ENCODE peak calls at places on chromosome 5, in seven cellular contexts. A, M, T, H, O, B and S are unnamed samples.

GRCh38 chr5:96124589-96124988 is 162.9 kb upstream of the ELL2 start:
- DNase-seq in A (no peak), M (no peak), T (no peak), H (no peak), O (no peak), B (no peak), S (no peak)

GRCh38 chr5:22852807-22853670 is at the start of gene CDH12:
- DNase-seq in A (no peak), M (no peak), T (no peak), H (no peak), O (no peak), B (no peak), S (no peak)

GRCh38 chr5:172802585-172803176 is 31.4 kb upstream of the ERGIC1 start:
- DNase-seq in A (peak), M (no peak), T (no peak), H (no peak), O (no peak), B (no peak), S (no peak)

GRCh38 chr5:75405296-75405695 is 68.3 kb downstream of the HMGCR start:
- DNase-seq in A (no peak), M (no peak), T (no peak), H (no peak), O (peak), B (no peak), S (no peak)

GRCh38 chr5:14440598-14441401 is 140.8 kb upstream of the OTULINL start:
- DNase-seq in A (no peak), M (no peak), T (no peak), H (no peak), O (no peak), B (no peak), S (peak)

GRCh38 chr5:77449981-77450380 is 42.1 kb downstream of the WDR41 start:
- DNase-seq in A (peak), M (no peak), T (no peak), H (no peak), O (no peak), B (no peak), S (no peak)

GRCh38 chr5:56527174-56527573 is 288.2 kb upstream of the MAP3K1 start:
- DNase-seq in A (no peak), M (no peak), T (no peak), H (no peak), O (no peak), B (no peak), S (no peak)

GRCh38 chr5:116528519-116529234 is 45.9 kb downstream of the SEMA6A start:
- DNase-seq in A (no peak), M (no peak), T (no peak), H (no peak), O (no peak), B (no peak), S (peak)

GRCh38 chr5:133319905-133320520 is 268.2 kb downstream of the HSPA4 start:
- DNase-seq in A (peak), M (no peak), T (no peak), H (no peak), O (peak), B (no peak), S (no peak)

GRCh38 chr5:62385816-62386400 is 17.8 kb downstream of the DIMT1 start:
- DNase-seq in A (no peak), M (no peak), T (no peak), H (no peak), O (no peak), B (no peak), S (no peak)

GRCh38 chr5:173885481-173886010 is 2.6 kb upstream of the CPEB4 start:
- DNase-seq in A (peak), M (no peak), T (no peak), H (no peak), O (no peak), B (no peak), S (no peak)

GRCh38 chr5:168591302-168592013 is 12.3 kb upstream of the PANK3 start:
- DNase-seq in A (no peak), M (no peak), T (peak), H (no peak), O (no peak), B (no peak), S (no peak)

GRCh38 chr5:143014017-143014651 is 244.0 kb downstream of the ARHGAP26 start:
- DNase-seq in A (peak), M (no peak), T (no peak), H (no peak), O (no peak), B (no peak), S (peak)

GRCh38 chr5:15600035-15600434 is 100.1 kb downstream of the FBXL7 start:
- DNase-seq in A (no peak), M (no peak), T (no peak), H (no peak), O (no peak), B (no peak), S (no peak)

GRCh38 chr5:3384531-3384930 is 211.1 kb upstream of the IRX1 start:
- DNase-seq in A (no peak), M (no peak), T (no peak), H (no peak), O (no peak), B (no peak), S (no peak)

GRCh38 chr5:1478333-1478732 is 33.1 kb upstream of the SLC6A3 start:
- DNase-seq in A (no peak), M (no peak), T (no peak), H (no peak), O (no peak), B (no peak), S (no peak)

GRCh38 chr5:149341846-149342245 is 3.5 kb upstream of the GRPEL2 start:
- DNase-seq in A (no peak), M (no peak), T (no peak), H (no peak), O (no peak), B (no peak), S (no peak)

GRCh38 chr5:14532180-14532579 is 49.4 kb upstream of the OTULINL start:
- DNase-seq in A (no peak), M (no peak), T (no peak), H (no peak), O (no peak), B (no peak), S (no peak)

DNA sequence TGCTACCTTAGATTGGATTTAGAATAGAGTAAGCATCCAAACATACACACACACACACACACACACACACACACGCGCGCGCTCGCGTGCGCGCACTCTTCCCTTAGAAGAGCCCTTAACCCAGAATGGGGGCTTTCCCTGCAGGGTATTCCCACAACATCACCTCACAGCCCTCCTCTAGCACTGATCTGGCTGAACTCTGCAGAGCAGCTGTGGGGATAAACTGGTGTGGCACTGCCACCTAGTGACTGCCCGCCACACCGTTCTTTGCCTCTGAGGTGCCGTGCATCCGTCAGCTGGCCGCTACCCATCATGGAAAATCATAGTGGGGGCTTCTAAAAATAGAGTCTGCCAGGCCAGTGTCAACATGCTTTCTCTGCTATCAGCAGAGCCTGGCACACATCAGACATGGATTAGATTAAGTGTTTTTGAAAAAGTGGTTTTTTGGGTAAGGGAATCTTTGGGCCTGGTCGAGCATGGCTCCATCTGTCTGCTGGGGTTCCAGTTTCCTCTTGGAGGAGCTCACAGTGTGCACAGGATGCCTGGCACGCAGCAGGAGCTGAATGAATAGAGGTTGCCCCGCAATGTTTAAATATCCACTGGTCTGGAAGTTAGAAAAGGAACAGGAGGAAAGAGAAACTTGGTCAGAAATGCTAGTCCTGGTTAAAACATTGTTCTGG is 88.1 kb downstream of the KCNN2 start:
- DNase-seq in A (peak), M (peak), T (peak), H (peak), O (peak), B (peak), S (peak)
- TF ChIP-seq SIN3A in A (no peak), M (no peak), T (no peak), H (no peak), O (no peak), B (no peak), S (no peak)

DNA sequence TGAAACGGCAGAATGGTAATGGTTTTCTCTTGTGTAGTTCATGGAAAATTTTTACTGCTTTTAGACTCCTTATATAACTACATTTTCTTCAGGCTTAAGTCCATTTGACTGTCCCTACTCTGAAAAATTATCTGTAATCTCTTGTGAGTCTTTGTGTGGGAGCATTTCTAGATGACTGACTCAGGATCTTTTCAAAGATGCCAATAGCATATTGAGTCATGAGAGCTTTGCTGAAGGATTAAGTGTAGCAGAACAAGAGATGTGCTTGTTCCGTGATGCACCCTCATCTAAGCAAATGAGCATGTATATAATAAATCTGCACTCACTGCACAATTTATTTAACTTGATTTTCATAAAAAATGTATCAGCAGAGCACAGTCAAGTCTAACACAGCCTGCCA is 298.7 kb upstream of the CDH6 start:
- DNase-seq in A (no peak), M (no peak), T (no peak), H (no peak), O (no peak), B (no peak), S (no peak)
- TF ChIP-seq SIN3A in A (no peak), M (no peak), T (no peak), H (no peak), O (no peak), B (no peak), S (no peak)

DNA sequence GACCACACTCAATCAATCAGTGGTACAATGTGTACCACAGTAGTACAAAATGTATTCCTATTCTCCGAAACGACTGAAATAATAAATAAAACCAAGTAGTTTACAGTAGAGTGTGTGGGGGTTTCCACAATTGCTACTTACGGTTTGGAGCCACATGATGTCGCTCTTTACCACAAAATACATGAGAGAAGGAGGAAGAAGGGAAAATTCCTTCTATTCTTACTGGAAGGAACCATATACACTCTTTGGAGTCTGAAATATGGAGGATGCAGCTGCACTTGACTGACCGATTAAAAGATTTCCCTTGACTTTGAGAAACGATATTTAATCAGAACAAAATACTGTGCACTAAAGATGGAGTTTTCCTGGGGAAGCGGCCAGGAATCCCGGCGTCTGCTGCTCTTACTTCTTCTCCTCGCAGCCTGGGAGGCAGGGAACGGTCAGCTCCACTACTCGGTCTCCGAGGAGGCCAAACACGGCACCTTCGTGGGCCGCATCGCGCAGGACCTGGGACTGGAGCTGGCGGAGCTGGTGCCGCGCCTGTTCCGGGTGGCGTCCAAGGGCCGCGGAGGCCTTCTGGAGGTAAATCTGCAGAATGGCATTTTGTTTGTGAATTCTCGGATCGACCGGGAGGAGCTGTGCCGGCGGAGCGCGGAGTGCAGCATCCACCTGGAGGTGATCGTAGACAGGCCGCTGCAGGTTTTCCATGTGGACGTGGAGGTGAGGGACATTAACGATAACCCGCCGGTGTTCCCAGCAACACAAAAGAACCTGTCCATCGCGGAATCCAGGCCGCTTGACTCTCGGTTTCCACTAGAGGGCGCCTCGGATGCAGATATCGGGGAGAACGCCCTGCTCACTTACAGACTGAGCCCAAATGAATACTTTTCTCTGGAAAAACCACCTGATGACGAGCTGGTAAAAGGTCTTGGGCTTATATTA is at the start of gene PCDHA4:
- DNase-seq in A (peak), M (no peak), T (peak), H (no peak), O (no peak), B (no peak), S (peak)
- TF ChIP-seq SIN3A in A (no peak), M (no peak), T (no peak), H (no peak), O (no peak), B (no peak), S (no peak)

GRCh38 chr5:38645508-38645907 is 89.1 kb upstream of the LIFR start:
- DNase-seq in A (no peak), M (no peak), T (no peak), H (no peak), O (no peak), B (no peak), S (no peak)
- TF ChIP-seq SIN3A in A (no peak), M (no peak), T (no peak), H (no peak), O (no peak), B (no peak), S (no peak)

DNA sequence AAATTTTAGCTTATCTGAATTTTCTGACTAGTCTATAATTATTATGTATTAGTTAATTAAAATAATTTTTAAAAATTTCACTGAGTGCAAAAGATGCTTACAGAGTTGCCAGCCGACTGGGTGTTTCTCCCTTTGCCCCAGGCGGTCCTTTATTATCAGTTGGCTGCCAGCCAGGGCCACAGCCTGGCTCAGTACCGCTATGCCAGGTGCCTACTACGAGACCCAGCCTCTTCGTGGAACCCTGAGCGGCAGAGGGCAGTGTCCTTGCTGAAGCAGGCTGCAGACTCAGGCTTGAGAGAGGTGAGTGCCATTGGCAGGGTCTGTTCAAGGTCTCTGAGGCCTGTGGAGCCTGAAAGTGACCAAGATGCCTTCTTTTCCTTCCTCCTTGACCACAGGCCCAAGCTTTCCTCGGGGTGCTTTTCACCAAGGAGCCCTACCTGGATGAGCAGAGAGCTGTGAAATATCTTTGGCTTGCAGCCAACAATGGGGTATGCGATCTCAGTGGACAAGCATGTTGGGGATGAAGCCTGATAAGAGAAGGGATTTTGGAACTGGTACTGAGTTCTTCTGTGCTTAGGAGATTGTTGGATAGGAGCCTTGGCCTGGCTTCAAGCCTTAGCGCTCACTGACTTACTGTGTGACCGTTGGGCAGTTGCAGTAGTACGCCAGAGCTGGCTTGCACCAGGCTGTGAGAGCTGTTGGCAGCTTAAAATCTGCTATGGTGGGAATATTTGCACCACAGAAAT is 10.6 kb downstream of the DELE1 start:
- DNase-seq in A (peak), M (no peak), T (no peak), H (no peak), O (no peak), B (no peak), S (peak)
- TF ChIP-seq SIN3A in A (no peak), M (no peak), T (no peak), H (no peak), O (no peak), B (no peak), S (no peak)

DNA sequence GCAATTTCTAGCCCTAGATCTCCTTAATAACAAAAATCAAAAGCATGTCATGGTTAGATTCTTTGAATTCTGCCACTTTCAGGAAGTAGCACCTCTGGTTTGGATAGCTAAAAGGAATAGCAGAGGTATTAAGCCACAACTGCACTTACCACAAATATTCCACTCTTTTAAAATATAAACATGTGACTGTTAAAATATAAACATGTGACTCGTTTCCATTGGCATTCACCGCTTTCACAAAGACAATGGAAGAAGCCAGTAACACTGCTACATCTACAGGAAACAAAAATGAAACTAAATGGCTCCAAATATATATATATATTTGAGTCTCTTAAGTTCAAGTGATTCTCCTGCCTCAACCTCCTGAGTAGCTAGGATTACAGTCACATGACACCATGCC is 222.9 kb downstream of the ARL15 start:
- DNase-seq in A (no peak), M (no peak), T (no peak), H (no peak), O (no peak), B (no peak), S (no peak)
- TF ChIP-seq SIN3A in A (no peak), M (no peak), T (no peak), H (no peak), O (no peak), B (no peak), S (no peak)

DNA sequence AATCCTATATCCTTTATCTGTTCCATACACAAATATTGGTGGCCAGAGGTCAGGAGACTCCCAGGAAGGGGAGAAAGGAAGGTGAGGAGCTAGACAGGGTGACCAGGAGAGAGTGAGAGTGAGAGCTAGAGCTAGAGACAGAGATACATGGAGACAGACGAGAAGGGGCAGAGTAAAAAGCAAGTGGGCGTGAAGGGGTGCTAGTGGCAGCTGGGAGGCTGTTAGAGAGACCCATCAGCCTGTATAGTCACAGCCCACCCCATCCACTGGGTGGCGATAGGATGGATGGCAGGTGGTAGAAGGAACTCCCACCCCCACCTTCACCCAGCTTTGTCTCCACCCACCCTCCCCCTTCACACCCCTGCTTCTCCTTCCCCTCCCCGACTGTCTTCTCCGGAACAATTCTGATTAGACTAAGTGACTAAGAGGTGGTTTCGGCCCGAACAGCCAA is 32.8 kb downstream of the PCDH1 start:
- DNase-seq in A (peak), M (no peak), T (no peak), H (no peak), O (no peak), B (no peak), S (peak)
- TF ChIP-seq SIN3A in A (no peak), M (no peak), T (no peak), H (no peak), O (no peak), B (no peak), S (no peak)